ENCODE peak calls at places on chromosomes 13 and 19, in four cellular contexts. K is K562, C is HepG2, E is GM12878. G is an unnamed sample.
A peak's percentile ranks its signal among the peaks of the same experiment; 100 is the strongest.

GRCh38 chr19:29537181-29537580 is 11.4 kb downstream of the VSTM2B start:
- DNase-seq in E (no peak), K (no peak), C (no peak), G (no peak)

GRCh38 chr13:24292476-24292875 is 16.9 kb upstream of the C1QTNF9 start:
- DNase-seq in C (no peak), E (no peak), K (no peak), G (no peak)

GRCh38 chr19:31262673-31263308 is 86.4 kb downstream of the TSHZ3 start:
- DNase-seq in E (no peak), C (no peak), K (no peak), G (peak; percentile 26)

GRCh38 chr13:61833228-61833627 is 417.6 kb upstream of the PCDH20 start:
- DNase-seq in C (no peak), E (no peak), K (no peak), G (no peak)

GRCh38 chr19:36030264-36031148 is 2.2 kb downstream of the CLIP3 start:
- DNase-seq in E (peak; percentile 23), C (no peak), K (no peak), G (peak; percentile 34)

GRCh38 chr13:79231887-79232286 is 174.2 kb downstream of the RBM26 start:
- DNase-seq in E (no peak), K (no peak), C (no peak), G (no peak)

GRCh38 chr13:109955598-109955997 is 169.2 kb upstream of the IRS2 start:
- DNase-seq in E (no peak), K (no peak), C (peak; percentile 3), G (no peak)

GRCh38 chr19:20863176-20863575 is 59.9 kb upstream of the ZNF85 start:
- DNase-seq in E (no peak), C (no peak), K (no peak), G (no peak)

GRCh38 chr19:56562766-56563165 is 4.5 kb upstream of the ZNF470 start:
- DNase-seq in C (no peak), E (no peak), K (no peak), G (no peak)

GRCh38 chr19:6551607-6552450 is 21.0 kb downstream of the TNFSF9 start:
- DNase-seq in C (peak; percentile 45), K (peak; percentile 74), E (no peak), G (peak; percentile 70)

GRCh38 chr13:47826481-47826880 is 174.6 kb downstream of the SUCLA2 start:
- DNase-seq in E (no peak), C (no peak), K (no peak), G (no peak)

GRCh38 chr13:110397445-110397844 is 90.4 kb downstream of the COL4A2 start:
- DNase-seq in C (no peak), K (no peak), E (no peak), G (no peak)

GRCh38 chr19:54608205-54608604 is 14.8 kb downstream of the LILRA1 start:
- DNase-seq in E (no peak), C (no peak), K (no peak), G (no peak)

GRCh38 chr13:45352031-45352430 is 11.0 kb upstream of the TPT1 start:
- DNase-seq in K (no peak), E (no peak), C (no peak), G (no peak)

GRCh38 chr13:60627071-60627686 is 230.2 kb downstream of the TDRD3 start:
- DNase-seq in C (peak; percentile 29), K (peak; percentile 37), E (no peak), G (peak; percentile 51)

GRCh38 chr19:12636631-12637030 is 25.9 kb downstream of the ZNF791 start:
- DNase-seq in C (no peak), K (no peak), E (no peak), G (no peak)

GRCh38 chr13:38350114-38350617 is 515 bp downstream of the UFM1 start:
- DNase-seq in K (peak; percentile 54), C (peak; percentile 49), E (no peak), G (peak; percentile 41)

GRCh38 chr19:50669319-50670101 is 20.3 kb downstream of the C19orf81 start:
- DNase-seq in K (peak; percentile 75), E (no peak), C (no peak), G (peak; percentile 78)

GRCh38 chr13:77359171-77359570 is 32.3 kb upstream of the MYCBP2 start:
- DNase-seq in K (no peak), C (no peak), E (no peak), G (no peak)

GRCh38 chr19:35549174-35549788 is 3.9 kb downstream of the TMEM147 start:
- DNase-seq in K (peak; percentile 84), E (no peak), C (peak; percentile 76), G (peak; percentile 83)

GRCh38 chr19:41564515-41565383 is 11.2 kb upstream of the CEACAM21 start:
- DNase-seq in K (no peak), E (no peak), C (no peak), G (peak; percentile 21)

GRCh38 chr19:34998777-34999497 is 1.2 kb upstream of the GRAMD1A start:
- DNase-seq in E (no peak), K (no peak), C (peak; percentile 23), G (peak; percentile 64)

GRCh38 chr19:45152504-45153338 is 8.1 kb downstream of the NKPD1 start:
- DNase-seq in K (no peak), E (no peak), C (no peak), G (peak; percentile 80)

GRCh38 chr13:63206431-63206830 is 1790.8 kb upstream of the PCDH20 start:
- DNase-seq in K (no peak), C (no peak), E (no peak), G (no peak)

GRCh38 chr13:44796597-44797517 is 192.4 kb downstream of the NUFIP1 start:
- DNase-seq in E (no peak), C (no peak), K (no peak), G (no peak)

GRCh38 chr19:5333581-5334365 is 6.8 kb downstream of the PTPRS start:
- DNase-seq in C (no peak), K (peak; percentile 54), E (no peak), G (no peak)

GRCh38 chr19:12346896-12347295 is 13.5 kb upstream of the ZNF563 start:
- DNase-seq in K (no peak), E (no peak), C (peak; percentile 58), G (no peak)

GRCh38 chr19:47107953-47108746 is 5.4 kb downstream of the ZC3H4 start:
- DNase-seq in E (no peak), K (no peak), C (no peak), G (no peak)

GRCh38 chr19:27746691-27747380 is 1466.1 kb downstream of the UQCRFS1 start:
- DNase-seq in K (peak; percentile 3), C (no peak), E (no peak), G (peak; percentile 7)

GRCh38 chr13:50608357-50608756 is 235.1 kb downstream of the DLEU7 start:
- DNase-seq in E (no peak), C (no peak), K (no peak), G (no peak)

GRCh38 chr13:72043361-72043760 is 176.4 kb upstream of the DACH1 start:
- DNase-seq in C (no peak), K (no peak), E (no peak), G (no peak)

GRCh38 chr19:2700660-2701360 is 1.7 kb downstream of the GNG7 start:
- DNase-seq in C (no peak), K (no peak), E (no peak), G (no peak)

GRCh38 chr13:19862511-19863313 is 737 bp downstream of the ZMYM5 start:
- DNase-seq in E (no peak), C (no peak), K (peak; percentile 24), G (no peak)

GRCh38 chr13:45626731-45627374 is 11.3 kb upstream of the ERICH6B start:
- DNase-seq in K (no peak), C (no peak), E (no peak), G (peak; percentile 40)

GRCh38 chr19:7228935-7229541 is 65.2 kb downstream of the INSR start:
- DNase-seq in K (no peak), E (no peak), C (no peak), G (no peak)

DNA sequence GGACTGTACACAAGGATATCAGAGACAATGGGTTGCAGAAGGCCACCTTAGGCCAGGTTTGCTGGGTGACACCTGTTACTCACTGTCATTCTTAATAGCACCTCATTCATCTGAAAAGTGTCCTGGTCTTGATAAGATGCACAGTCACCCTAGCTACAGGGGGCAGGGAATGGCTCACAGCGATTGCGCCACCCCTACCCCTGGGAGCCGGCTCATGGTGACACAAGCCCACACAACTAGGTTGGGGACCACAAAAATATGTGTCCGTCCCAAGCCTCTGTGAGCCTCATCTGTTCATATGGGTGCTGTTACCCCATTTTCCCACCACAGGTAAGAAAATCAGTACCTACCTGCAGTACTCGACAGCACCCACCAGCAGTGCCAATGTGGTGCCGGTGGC is 23.4 kb downstream of the MED26 start:
- DNase-seq in E (no peak), K (no peak), C (no peak), G (no peak)
- TF ChIP-seq NFIC in E (no peak), K (no peak), C (no peak), G (no peak)

DNA sequence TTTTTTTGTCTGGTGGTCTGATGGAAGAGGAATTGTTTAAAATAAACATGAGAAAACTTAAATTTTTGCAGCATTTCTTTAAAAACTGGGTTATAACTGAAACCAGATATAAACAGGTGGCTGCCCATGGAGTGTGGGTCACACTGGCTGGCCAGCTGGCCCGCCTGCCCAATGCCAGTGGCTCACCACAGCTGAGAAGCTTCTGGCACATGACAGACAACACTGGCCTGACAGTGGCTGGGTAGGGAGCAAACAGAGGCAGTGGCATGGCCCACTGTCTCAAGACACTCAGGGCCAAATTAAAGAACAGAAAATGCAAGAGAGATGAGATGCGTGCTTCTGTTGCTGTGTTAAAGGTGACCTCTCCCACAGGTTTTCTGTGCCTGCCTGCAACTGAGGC is 3.1 kb upstream of the SLC35E1 start:
- DNase-seq in K (no peak), C (no peak), E (no peak), G (no peak)
- H3K4me1 ChIP-seq in K (peaks cover 37% of the 10 kb centered on the region), C (peaks cover 29% of the 10 kb centered on the region), E (peaks cover 15% of the 10 kb centered on the region), G (peaks cover 28% of the 10 kb centered on the region)

DNA sequence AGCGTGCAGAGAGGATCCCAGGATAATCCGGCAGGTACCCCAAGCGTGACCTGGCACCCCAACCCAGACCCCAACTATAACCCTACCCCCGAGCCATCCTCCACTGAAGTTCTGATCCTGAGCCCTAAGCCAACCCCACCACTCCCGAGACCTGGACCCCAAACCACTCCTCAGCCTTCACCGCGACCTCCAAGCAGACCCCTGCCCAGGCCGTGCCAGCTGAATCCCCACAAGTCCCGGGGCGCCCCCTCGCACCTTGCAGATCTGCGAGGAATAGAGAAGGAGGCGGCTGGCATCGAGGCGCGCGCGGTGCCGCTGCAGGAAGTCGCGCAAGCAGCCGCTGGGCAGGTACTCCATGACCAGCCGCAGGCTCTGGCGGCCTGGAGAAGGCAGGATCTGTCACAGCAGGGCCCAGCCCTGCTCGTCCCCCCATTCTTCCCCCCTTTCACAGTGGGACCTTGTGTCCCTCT is 10.1 kb upstream of the INSL3 start:
- DNase-seq in C (no peak), E (no peak), K (no peak), G (no peak)
- TF ChIP-seq NFIC in C (no peak), E (no peak), K (no peak), G (no peak)

DNA sequence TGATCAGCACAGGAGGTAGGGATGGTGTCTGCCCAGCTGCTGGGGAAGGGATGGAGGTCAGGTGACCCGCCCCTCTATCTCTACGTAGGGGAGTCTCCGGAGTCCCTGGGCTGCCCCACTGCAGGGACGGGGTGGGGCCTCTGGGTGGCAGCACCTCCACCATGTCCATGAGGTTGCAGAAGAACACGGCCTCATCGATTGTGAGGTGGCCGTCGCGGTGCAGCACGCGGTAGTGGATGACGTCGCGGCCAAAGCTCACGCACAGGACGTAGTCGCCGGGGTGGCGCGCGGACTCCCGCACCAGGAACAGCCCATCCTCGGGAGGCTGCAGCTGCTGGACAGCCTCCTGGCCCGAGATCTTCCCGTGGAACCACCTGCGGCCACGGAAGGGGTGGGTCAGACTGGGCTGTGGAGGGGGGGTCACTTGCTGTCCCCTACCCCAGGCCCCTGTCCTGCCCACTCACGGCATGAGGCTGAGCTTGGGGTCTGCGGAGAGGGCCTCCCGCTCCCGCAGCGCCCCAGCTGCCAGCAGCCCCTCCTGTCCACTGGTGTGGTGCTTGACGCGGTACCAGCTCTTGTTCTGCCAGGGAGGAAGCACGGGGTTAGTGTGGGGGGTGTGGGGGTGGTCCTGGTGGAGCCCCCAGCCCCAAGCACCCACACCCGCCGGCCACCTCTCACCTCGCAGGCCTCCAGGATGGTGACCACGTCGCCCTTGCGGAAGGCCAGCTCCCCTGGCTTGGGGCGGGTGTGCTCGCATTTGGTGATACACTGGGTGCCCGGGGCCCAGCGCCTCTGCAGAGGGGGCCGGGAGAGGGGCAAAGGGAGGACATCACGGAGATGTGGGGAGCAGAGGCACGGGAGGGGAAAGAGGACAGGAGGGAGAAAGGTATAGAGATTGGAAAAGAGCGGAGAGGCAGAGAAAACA is 2.3 kb downstream of the MATK start:
- DNase-seq in E (no peak), C (peak; percentile 47), K (peak; percentile 48), G (peak; percentile 88)
- H3K4me1 ChIP-seq in E (no peaks in the 10 kb centered on the region), C (peaks cover 5% of the 10 kb centered on the region), K (peaks cover 45% of the 10 kb centered on the region), G (no peaks in the 10 kb centered on the region)